ENCODE peak calls at places on chromosomes 1 and 21, in five cellular contexts. I is heart left ventricle, O is T follicular helper cell, K is AG04450, J is GM19239. C is an unnamed sample.

GRCh38 chr1:234963180-234963903 is 165.3 kb downstream of the TOMM20 start:
- DNase-seq in I (peak), O (peak), K (peak), J (peak), C (peak)

GRCh38 chr1:159980076-159980475 is 26.0 kb upstream of the SLAMF9 start:
- DNase-seq in I (no peak), O (no peak), K (no peak), J (no peak), C (no peak)

GRCh38 chr1:110085666-110086065 is 15.2 kb upstream of the ALX3 start:
- DNase-seq in I (no peak), O (no peak), K (no peak), J (no peak), C (no peak)

GRCh38 chr21:27818847-27819246 is 852.0 kb upstream of the ADAMTS5 start:
- DNase-seq in I (no peak), O (no peak), K (no peak), J (no peak), C (no peak)

GRCh38 chr1:61588736-61589381 is 136.1 kb downstream of the TM2D1 start:
- DNase-seq in I (peak), O (peak), K (peak), J (peak), C (peak)

GRCh38 chr21:27047331-27048314 is 80.7 kb upstream of the ADAMTS5 start:
- DNase-seq in I (no peak), O (no peak), K (no peak), J (no peak), C (no peak)

GRCh38 chr1:95534985-95535384 is 301.0 kb downstream of the RWDD3 start:
- DNase-seq in I (no peak), O (no peak), K (no peak), J (no peak), C (no peak)

GRCh38 chr1:150604226-150604588 is 24.8 kb upstream of the MCL1 start:
- DNase-seq in I (no peak), O (no peak), K (no peak), J (no peak), C (no peak)

GRCh38 chr1:204904228-204904810 is 33.7 kb downstream of the NFASC start:
- DNase-seq in I (no peak), O (no peak), K (no peak), J (no peak), C (no peak)

GRCh38 chr1:16231331-16232315 is 5.4 kb downstream of the CPLANE2 start:
- DNase-seq in I (no peak), O (no peak), K (no peak), J (no peak), C (no peak)

GRCh38 chr21:33403786-33404571 is 766 bp downstream of the IFNGR2 start:
- DNase-seq in I (peak), O (no peak), K (no peak), J (no peak), C (no peak)

GRCh38 chr1:223515416-223515815 is 122.2 kb downstream of the CCDC185 start:
- DNase-seq in I (no peak), O (no peak), K (no peak), J (no peak), C (peak)

GRCh38 chr1:64851664-64852063 is 106.8 kb downstream of the RAVER2 start:
- DNase-seq in I (no peak), O (no peak), K (no peak), J (no peak), C (no peak)

GRCh38 chr1:94801919-94802546 is 18.1 kb upstream of the SLC44A3 start:
- DNase-seq in I (no peak), O (no peak), K (peak), J (no peak), C (no peak)

GRCh38 chr1:195745170-195746009 is 862.9 kb downstream of the KCNT2 start:
- DNase-seq in I (no peak), O (no peak), K (no peak), J (no peak), C (no peak)

GRCh38 chr1:78210167-78210566 is 164.4 kb downstream of the GIPC2 start:
- DNase-seq in I (no peak), O (no peak), K (no peak), J (no peak), C (no peak)

GRCh38 chr1:212814989-212815388 is 23.3 kb downstream of the TATDN3 start:
- DNase-seq in I (no peak), O (no peak), K (no peak), J (no peak), C (no peak)

GRCh38 chr21:21907271-21907670 is 909.1 kb downstream of the NCAM2 start:
- DNase-seq in I (no peak), O (no peak), K (no peak), J (no peak), C (no peak)

GRCh38 chr1:41404308-41404755 is 43.1 kb downstream of the FOXO6 start:
- DNase-seq in I (no peak), O (no peak), K (no peak), J (no peak), C (no peak)

GRCh38 chr1:161879261-161879660 is 113.1 kb downstream of the ATF6 start:
- DNase-seq in I (no peak), O (no peak), K (no peak), J (no peak), C (no peak)

GRCh38 chr1:24097663-24098062 is 14.3 kb downstream of the MYOM3 start:
- DNase-seq in I (peak), O (no peak), K (no peak), J (no peak), C (no peak)

GRCh38 chr1:68346192-68346808 is 103.5 kb downstream of the RPE65 start:
- DNase-seq in I (no peak), O (no peak), K (no peak), J (no peak), C (no peak)

GRCh38 chr1:117606608-117607261 is 887 bp downstream of the TENT5C start:
- DNase-seq in I (peak), O (peak), K (no peak), J (no peak), C (peak)

GRCh38 chr1:81484284-81484683 is 316.4 kb upstream of the ADGRL2 start:
- DNase-seq in I (no peak), O (no peak), K (no peak), J (no peak), C (no peak)

GRCh38 chr1:44808063-44808937 is at the start of gene BTBD19:
- DNase-seq in I (peak), O (peak), K (peak), J (no peak), C (no peak)

GRCh38 chr1:201110138-201110537 is 2.1 kb downstream of the CACNA1S start:
- DNase-seq in I (no peak), O (no peak), K (no peak), J (no peak), C (no peak)

GRCh38 chr1:37159102-37159501 is 124.8 kb upstream of the GRIK3 start:
- DNase-seq in I (no peak), O (no peak), K (no peak), J (no peak), C (no peak)

GRCh38 chr1:111923766-111924165 is 65.7 kb downstream of the KCND3 start:
- DNase-seq in I (no peak), O (no peak), K (no peak), J (no peak), C (no peak)